ENCODE peak calls at places on chromosome X, in seven cellular contexts. C is mucosa of descending colon, G is HL-60, M is choroid plexus epithelial cell, R is AG10803, X is cardiac muscle cell, S is lung. U is an unnamed sample.

GRCh38 chrX:120797201-120797938 is 78.3 kb downstream of the CT47B1 start:
- DNase-seq in M (peak), S (no peak), X (no peak), G (no peak), R (peak), C (peak), U (no peak)

GRCh38 chrX:5936438-5936837 is 292.2 kb downstream of the NLGN4X start:
- DNase-seq in C (peak), R (peak), S (no peak), X (no peak), M (no peak), G (no peak), U (no peak)

GRCh38 chrX:9853307-9853706 is 67.1 kb downstream of the SHROOM2 start:
- DNase-seq in G (no peak), C (no peak), X (no peak), M (no peak), S (no peak), R (no peak), U (no peak)

GRCh38 chrX:67555578-67556203 is 11.9 kb downstream of the AR start:
- DNase-seq in M (peak), X (peak), C (peak), G (peak), R (peak), S (peak), U (peak)

GRCh38 chrX:152656087-152656486 is 18.4 kb downstream of the GABRQ start:
- DNase-seq in R (no peak), M (no peak), C (no peak), G (no peak), S (no peak), X (no peak), U (no peak)

GRCh38 chrX:147738260-147738659 is 173.5 kb upstream of the FMR1 start:
- DNase-seq in G (peak), C (no peak), M (no peak), X (no peak), R (no peak), S (no peak), U (peak)

GRCh38 chrX:43448688-43449087 is 207.4 kb upstream of the MAOA start:
- DNase-seq in X (no peak), S (no peak), R (no peak), C (no peak), G (no peak), M (no peak), U (no peak)

GRCh38 chrX:46575991-46576392 is 2.4 kb downstream of the CHST7 start:
- DNase-seq in S (no peak), M (peak), G (no peak), X (no peak), C (no peak), R (peak), U (no peak)

GRCh38 chrX:6644411-6644810 is 109.5 kb upstream of the VCX3A start:
- DNase-seq in X (no peak), M (no peak), R (no peak), G (peak), S (no peak), C (peak), U (no peak)

GRCh38 chrX:37644381-37645305 is 40.9 kb upstream of the XK start:
- DNase-seq in S (no peak), R (no peak), X (no peak), G (no peak), C (peak), M (no peak), U (no peak)

GRCh38 chrX:31007347-31007746 is 64.5 kb downstream of the FTHL17 start:
- DNase-seq in G (no peak), X (no peak), M (no peak), R (no peak), S (no peak), C (no peak), U (no peak)

GRCh38 chrX:103276581-103277002 is at the start of gene TCEAL5:
- DNase-seq in X (no peak), R (no peak), C (no peak), M (no peak), G (no peak), S (no peak), U (no peak)

GRCh38 chrX:130772313-130773140 is 130.5 kb downstream of the ENOX2 start:
- DNase-seq in C (no peak), R (peak), M (peak), S (no peak), G (no peak), X (peak), U (no peak)

GRCh38 chrX:129825746-129826505 is 17.8 kb downstream of the ZDHHC9 start:
- DNase-seq in C (peak), S (no peak), R (no peak), G (no peak), M (no peak), X (no peak), U (no peak)

GRCh38 chrX:132738951-132739350 is 219.5 kb downstream of the HS6ST2 start:
- DNase-seq in X (no peak), M (no peak), R (no peak), C (no peak), G (no peak), S (no peak), U (no peak)

GRCh38 chrX:154712781-154713391 is 38.0 kb downstream of the GAB3 start:
- DNase-seq in G (no peak), M (peak), S (no peak), R (peak), C (no peak), X (no peak), U (peak)

DNA sequence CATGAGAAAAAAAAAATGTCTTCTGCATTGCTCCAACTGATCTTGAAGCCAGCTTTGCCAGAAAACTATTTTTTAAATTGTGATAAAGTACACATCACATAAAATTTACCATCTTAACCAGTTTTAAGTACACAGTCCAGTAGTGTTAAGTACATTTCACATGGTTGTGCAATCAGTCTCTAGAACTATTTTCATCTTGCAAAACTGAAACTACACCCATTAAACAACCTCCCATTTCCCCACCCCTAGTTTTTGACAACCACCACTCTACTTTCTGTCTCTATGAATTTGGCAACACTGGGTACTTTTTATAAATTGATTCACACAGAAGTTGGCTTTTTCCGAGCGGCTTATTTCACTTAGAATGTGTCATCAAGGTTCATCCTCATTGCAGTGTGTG is 31.0 kb downstream of the TRPC5 start:
- DNase-seq in C (no peak), R (peak), M (no peak), S (no peak), G (no peak), X (no peak), U (no peak)
- H3K4me3 ChIP-seq in C (no peak), R (no peak), M (no peak), S (no peak), G (no peak), X (no peak), U (no peak)

GRCh38 chrX:115939636-115940160 is 230.8 kb upstream of the AGTR2 start:
- DNase-seq in X (no peak), M (no peak), G (no peak), S (no peak), R (no peak), C (no peak), U (no peak)

GRCh38 chrX:115941388-115941787 is 229.2 kb upstream of the AGTR2 start:
- DNase-seq in G (no peak), X (no peak), R (no peak), C (no peak), S (no peak), M (no peak), U (no peak)

GRCh38 chrX:115940348-115940747 is 230.2 kb upstream of the AGTR2 start:
- DNase-seq in R (no peak), G (no peak), X (no peak), M (no peak), C (no peak), S (no peak), U (no peak)

GRCh38 chrX:115939070-115939469 is 231.5 kb upstream of the AGTR2 start:
- DNase-seq in R (no peak), S (no peak), C (no peak), G (no peak), X (no peak), M (no peak), U (no peak)

GRCh38 chrX:115940888-115941332 is 229.6 kb upstream of the AGTR2 start:
- DNase-seq in M (peak), R (peak), G (peak), S (peak), X (peak), C (peak), U (no peak)
- H3K4me3 ChIP-seq in M (no peak), R (no peak), G (no peak), S (no peak), X (no peak), C (no peak), U (no peak)

GRCh38 chrX:13376857-13377441 is 57.1 kb upstream of the ATXN3L start:
- DNase-seq in X (no peak), M (peak), R (peak), C (no peak), S (peak), G (no peak), U (peak)
- H3K4me3 ChIP-seq in X (no peak), M (no peak), R (no peak), C (no peak), S (no peak), G (no peak), U (no peak)

DNA sequence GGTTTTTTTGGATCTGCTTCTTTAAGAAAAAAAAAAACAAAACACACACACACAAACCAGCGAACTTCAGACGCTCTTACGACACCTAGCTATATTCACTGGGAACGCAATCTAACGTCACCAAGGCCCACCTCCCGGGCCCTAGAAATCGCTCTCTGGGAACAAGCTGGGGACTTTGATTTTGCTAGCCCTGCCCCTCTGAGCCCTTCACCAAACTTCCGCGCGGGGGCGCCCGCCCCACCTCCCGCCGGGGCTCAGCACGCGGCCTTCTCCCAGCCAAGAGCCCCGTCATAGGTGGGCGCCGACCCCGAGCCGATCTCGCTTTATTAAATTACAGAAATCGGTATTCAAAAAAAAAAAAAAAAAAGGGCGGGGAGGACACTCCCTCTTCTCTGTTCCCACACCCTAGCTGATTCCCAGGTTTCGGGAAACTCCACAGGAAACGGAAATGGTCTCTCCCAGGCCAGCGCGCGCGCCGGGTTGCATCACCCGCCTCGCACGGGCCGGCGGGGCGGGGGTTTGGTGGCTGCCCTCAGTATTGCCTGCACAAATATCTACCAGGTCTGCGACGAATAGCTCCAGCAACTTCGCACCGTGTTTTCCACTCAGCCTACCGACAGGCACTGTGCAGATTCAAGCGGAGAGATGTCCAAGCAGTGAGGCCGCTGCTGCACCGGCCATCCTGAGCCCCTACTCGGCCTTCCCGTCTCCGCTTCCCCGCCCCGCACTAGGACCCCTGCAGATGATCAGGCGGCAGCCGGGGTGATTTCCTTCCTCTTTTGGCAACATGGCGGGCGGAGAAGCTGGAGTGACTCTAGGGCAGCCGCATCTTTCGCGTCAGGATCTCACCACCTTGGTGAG is at the start of gene EIF2S3:
- DNase-seq in S (peak), M (peak), G (peak), R (peak), C (peak), X (peak), U (peak)
- H3K4me3 ChIP-seq in S (peak), M (no peak), G (peak), R (peak), C (peak), X (no peak), U (no peak)

GRCh38 chrX:48936429-48937064 is 17.7 kb upstream of the PIM2 start:
- DNase-seq in G (no peak), C (no peak), R (no peak), S (no peak), M (no peak), X (no peak), U (no peak)
- H3K4me3 ChIP-seq in G (no peak), C (no peak), R (no peak), S (no peak), M (no peak), X (no peak), U (no peak)

GRCh38 chrX:55107911-55108310 is 19.1 kb downstream of the PAGE2 start:
- DNase-seq in C (no peak), G (no peak), M (no peak), S (no peak), X (no peak), R (no peak), U (no peak)
- H3K4me3 ChIP-seq in C (no peak), G (no peak), M (no peak), S (no peak), X (no peak), R (no peak), U (no peak)

U was measured in Jurkat, Clone E6-1.